ENCODE peak calls at places on chromosomes 11 and 22, in five cellular contexts. F is HTR-8/SVneo; Y is choroid plexus epithelial cell; T is CD4-positive, CD25-positive, alpha-beta regulatory T cell; N is DMS79 treated with DMSO at 0.1 percent for 48 hours. R is an unnamed sample.

GRCh38 chr11:848988-849824 is 6.6 kb downstream of the TSPAN4 start:
- DNase-seq in F (no peak), Y (no peak), T (no peak), N (peak; percentile 20), R (peak; percentile 60)

GRCh38 chr11:45163956-45164575 is 17.6 kb downstream of the PRDM11 start:
- DNase-seq in F (no peak), Y (no peak), T (no peak), N (no peak), R (no peak)

GRCh38 chr11:65043881-65044501 is 3.0 kb downstream of the SAC3D1 start:
- DNase-seq in F (no peak), Y (no peak), T (no peak), N (no peak), R (no peak)

GRCh38 chr22:28802595-28803087 is 2.3 kb upstream of the XBP1 start:
- DNase-seq in F (no peak), Y (no peak), T (no peak), N (no peak), R (no peak)

GRCh38 chr11:126997196-126997595 is 3.4 kb downstream of the KIRREL3 start:
- DNase-seq in F (no peak), Y (no peak), T (no peak), N (no peak), R (no peak)

GRCh38 chr11:71449596-71449995 is 1.4 kb upstream of the DHCR7 start:
- DNase-seq in F (no peak), Y (no peak), T (no peak), N (no peak), R (no peak)

GRCh38 chr22:43423046-43423445 is 11.2 kb downstream of the MPPED1 start:
- DNase-seq in F (no peak), Y (no peak), T (no peak), N (no peak), R (no peak)

GRCh38 chr11:126147268-126148111 is 64.0 kb downstream of the RPUSD4 start:
- DNase-seq in F (no peak), Y (no peak), T (no peak), N (peak; percentile 86), R (no peak)

GRCh38 chr11:78234006-78234405 is 45.3 kb downstream of the USP35 start:
- DNase-seq in F (no peak), Y (peak; percentile 70), T (no peak), N (no peak), R (no peak)

GRCh38 chr11:35549787-35550186 is 24.4 kb upstream of the PAMR1 start:
- DNase-seq in F (peak; percentile 83), Y (peak; percentile 98), T (no peak), N (peak; percentile 44), R (no peak)

GRCh38 chr11:62545437-62546243 is 966 bp downstream of the AHNAK start:
- DNase-seq in F (peak; percentile 85), Y (peak; percentile 93), T (no peak), N (peak; percentile 56), R (peak; percentile 47)

GRCh38 chr11:64743591-64744543 is at the start of gene RASGRP2:
- DNase-seq in F (peak; percentile 26), Y (peak; percentile 77), T (peak; percentile 89), N (no peak), R (no peak)

GRCh38 chr11:117950999-117951961 is 22.1 kb upstream of the TMPRSS13 start:
- DNase-seq in F (no peak), Y (no peak), T (peak; percentile 83), N (peak; percentile 88), R (no peak)

GRCh38 chr22:23147632-23148387 is 2.5 kb downstream of the RAB36 start:
- DNase-seq in F (no peak), Y (peak; percentile 93), T (no peak), N (peak; percentile 40), R (no peak)

GRCh38 chr11:45083544-45084087 is 62.8 kb upstream of the PRDM11 start:
- DNase-seq in F (no peak), Y (no peak), T (no peak), N (no peak), R (no peak)

GRCh38 chr22:20864186-20864908 is 5.5 kb downstream of the SNAP29 start:
- DNase-seq in F (no peak), Y (no peak), T (no peak), N (no peak), R (no peak)

GRCh38 chr11:7417328-7417727 is 68.0 kb upstream of the OLFML1 start:
- DNase-seq in F (no peak), Y (no peak), T (no peak), N (no peak), R (no peak)

GRCh38 chr11:86484164-86484794 is 109.6 kb downstream of the CCDC81 start:
- DNase-seq in F (peak; percentile 93), Y (peak; percentile 83), T (no peak), N (no peak), R (no peak)

GRCh38 chr22:28154856-28155255 is 235.8 kb upstream of the PITPNB start:
- DNase-seq in F (no peak), Y (peak; percentile 47), T (no peak), N (no peak), R (no peak)

GRCh38 chr22:42837556-42837955 is 19.5 kb downstream of the ARFGAP3 start:
- DNase-seq in F (no peak), Y (no peak), T (no peak), N (no peak), R (no peak)

GRCh38 chr11:125494987-125495725 is 909 bp downstream of the FEZ1 start:
- DNase-seq in F (peak; percentile 14), Y (peak; percentile 26), T (no peak), N (peak; percentile 9), R (peak; percentile 16)

GRCh38 chr11:84853841-84854497 is 773.2 kb downstream of the DLG2 start:
- DNase-seq in F (no peak), Y (no peak), T (no peak), N (no peak), R (no peak)

GRCh38 chr22:24325105-24325757 is 54.6 kb downstream of the SPECC1L start:
- DNase-seq in F (peak; percentile 59), Y (peak; percentile 96), T (peak; percentile 88), N (peak; percentile 12), R (no peak)

GRCh38 chr11:69005631-69006368 is 7.2 kb downstream of the MRGPRF start:
- DNase-seq in F (no peak), Y (no peak), T (no peak), N (no peak), R (no peak)

GRCh38 chr22:19566599-19567382 is 42.6 kb upstream of the CLDN5 start:
- DNase-seq in F (no peak), Y (no peak), T (no peak), N (no peak), R (no peak)

GRCh38 chr11:70359806-70360205 is 38.5 kb upstream of the CTTN start:
- DNase-seq in F (no peak), Y (no peak), T (no peak), N (no peak), R (no peak)

GRCh38 chr11:6876914-6877313 is 489 bp downstream of the OR10A4 start:
- DNase-seq in F (no peak), Y (no peak), T (no peak), N (no peak), R (no peak)

GRCh38 chr11:8031248-8032115 is 44.3 kb downstream of the EIF3F start:
- DNase-seq in F (no peak), Y (no peak), T (no peak), N (no peak), R (no peak)

GRCh38 chr11:78221396-78222315 is 32.9 kb downstream of the USP35 start:
- DNase-seq in F (no peak), Y (no peak), T (no peak), N (no peak), R (no peak)

GRCh38 chr11:61266602-61267001 is 25.6 kb downstream of the PGA5 start:
- DNase-seq in F (no peak), Y (peak; percentile 24), T (no peak), N (no peak), R (no peak)

GRCh38 chr11:106763516-106763915 is 254.8 kb downstream of the GUCY1A2 start:
- DNase-seq in F (no peak), Y (no peak), T (no peak), N (no peak), R (no peak)

GRCh38 chr11:116579857-116580727 is 192.7 kb downstream of the BUD13 start:
- DNase-seq in F (no peak), Y (no peak), T (no peak), N (peak; percentile 36), R (no peak)

GRCh38 chr11:69912911-69913451 is 93.8 kb upstream of the FGF3 start:
- DNase-seq in F (peak; percentile 45), Y (peak; percentile 43), T (peak; percentile 24), N (no peak), R (no peak)

GRCh38 chr11:19077965-19078364 is 17.4 kb upstream of the MRGPRX2 start:
- DNase-seq in F (no peak), Y (no peak), T (no peak), N (no peak), R (no peak)

GRCh38 chr22:22928666-22929380 is 41.2 kb downstream of the IGLL5 start:
- DNase-seq in F (no peak), Y (peak; percentile 5), T (peak; percentile 83), N (no peak), R (no peak)

GRCh38 chr11:7538023-7538422 is 24.2 kb downstream of the PPFIBP2 start:
- DNase-seq in F (no peak), Y (no peak), T (peak; percentile 53), N (no peak), R (no peak)

GRCh38 chr11:13207665-13208594 is 69.7 kb upstream of the BMAL1 start:
- DNase-seq in F (no peak), Y (peak; percentile 95), T (peak; percentile 73), N (no peak), R (no peak)

GRCh38 chr22:49754674-49755590 is 72.7 kb downstream of the BRD1 start:
- DNase-seq in F (no peak), Y (no peak), T (no peak), N (peak; percentile 4), R (no peak)

R was measured in progenitor cell of endocrine pancreas.